ENCODE peak calls at places on chromosomes 16 and 17, in five cellular contexts. L is NCI-H2081; F is activated CD4-positive, alpha-beta T cell treated with anti-CD3 and anti-CD28 coated beads, Interleukin-2, amount 50 U/mL, for 1 hour; P is H54; S is NCI-H1105 treated with DMSO at 0.1 percent for 48 hours. H is an unnamed sample.

GRCh38 chr16:1439058-1439698 is 5.2 kb downstream of the CCDC154 start:
- DNase-seq in P (no peak), F (no peak), S (no peak), L (peak), H (peak)

GRCh38 chr17:49210158-49211029 is at the start of the genes ABI3 and GNGT2:
- DNase-seq in F (peak), S (no peak), P (no peak), L (no peak), H (no peak)

GRCh38 chr16:3538222-3538621 is 37.4 kb downstream of the CLUAP1 start:
- DNase-seq in S (no peak), L (no peak), P (no peak), F (no peak), H (no peak)

GRCh38 chr17:68089881-68090280 is 54.3 kb downstream of the KPNA2 start:
- DNase-seq in L (no peak), S (no peak), F (no peak), P (peak), H (peak)

GRCh38 chr17:10172241-10172741 is 26.1 kb downstream of the GAS7 start:
- DNase-seq in L (no peak), F (no peak), P (no peak), S (no peak), H (no peak)

GRCh38 chr16:2035431-2036199 is 8.9 kb downstream of the NHERF2 start:
- DNase-seq in P (peak), F (no peak), L (peak), S (peak), H (peak)

GRCh38 chr16:74225278-74225677 is 71.3 kb upstream of the PSMD7 start:
- DNase-seq in F (no peak), L (no peak), S (no peak), P (no peak), H (no peak)

GRCh38 chr16:70380205-70380918 is 33.7 kb downstream of the DDX19A start:
- DNase-seq in L (peak), F (peak), S (peak), P (peak), H (peak)

GRCh38 chr16:61792194-61792904 is 243.9 kb downstream of the CDH8 start:
- DNase-seq in L (no peak), F (no peak), P (no peak), S (no peak), H (no peak)

GRCh38 chr17:17605747-17606083 is 14.2 kb upstream of the PEMT start:
- DNase-seq in L (no peak), F (no peak), P (no peak), S (no peak), H (no peak)

GRCh38 chr17:3959295-3959899 is 4.8 kb downstream of the ATP2A3 start:
- DNase-seq in F (no peak), L (peak), S (peak), P (peak), H (peak)

GRCh38 chr17:951388-952132 is 28.0 kb downstream of the NXN start:
- DNase-seq in S (no peak), F (no peak), L (no peak), P (peak), H (no peak)

GRCh38 chr16:14199624-14200023 is 128.5 kb downstream of the MRTFB start:
- DNase-seq in F (no peak), S (no peak), L (no peak), P (no peak), H (no peak)

GRCh38 chr17:60971515-60972369 is 294.1 kb downstream of the BCAS3 start:
- DNase-seq in P (peak), S (peak), F (peak), L (peak), H (no peak)

GRCh38 chr16:54875443-54875842 is 55.2 kb upstream of the IRX5 start:
- DNase-seq in F (no peak), S (no peak), L (no peak), P (no peak), H (no peak)

GRCh38 chr17:62823111-62823895 is 15.2 kb upstream of the MARCHF10 start:
- DNase-seq in S (no peak), P (no peak), F (no peak), L (no peak), H (no peak)

GRCh38 chr16:8109510-8110369 is 480.6 kb downstream of the TMEM114 start:
- DNase-seq in L (no peak), F (no peak), P (no peak), S (no peak), H (peak)

GRCh38 chr17:67461876-67462275 is 84.8 kb downstream of the PITPNC1 start:
- DNase-seq in S (no peak), F (no peak), L (no peak), P (no peak), H (no peak)

GRCh38 chr16:83799336-83799735 is 8.4 kb upstream of the HSBP1 start:
- DNase-seq in P (no peak), S (no peak), F (no peak), L (no peak), H (no peak)

GRCh38 chr17:22266231-22266630 is 573.9 kb downstream of the KCNJ18 start:
- DNase-seq in F (no peak), L (peak), P (no peak), S (no peak), H (peak)

GRCh38 chr16:89506791-89507191 is 1.4 kb upstream of the SPG7 start:
- DNase-seq in S (no peak), F (peak), P (no peak), L (no peak), H (no peak)

H was measured in COR-L47.